ENCODE peak calls at places on chromosome 15, in seven cellular contexts. One of them, this sample, is unnamed.

GRCh38 chr15:29844290-29844903 is 22.1 kb upstream of the TJP1 start:
- DNase-seq in A549: no peak
- DNase-seq in K562: no peak
- DNase-seq in transverse colon: no peak
- DNase-seq in upper lobe of left lung: no peak
- DNase-seq in HepG2: no peak
- DNase-seq in ovary: no peak
- DNase-seq in this sample: no peak

GRCh38 chr15:89105147-89105546 is 16.9 kb downstream of the ABHD2 start:
- DNase-seq in upper lobe of left lung: no peak
- DNase-seq in transverse colon: no peak
- DNase-seq in HepG2: peak
- DNase-seq in A549: no peak
- DNase-seq in ovary: no peak
- DNase-seq in K562: no peak
- DNase-seq in this sample: no peak

GRCh38 chr15:72445426-72445825 is 28.7 kb upstream of the ARIH1 start:
- DNase-seq in ovary: no peak
- DNase-seq in upper lobe of left lung: no peak
- DNase-seq in K562: no peak
- DNase-seq in HepG2: no peak
- DNase-seq in A549: no peak
- DNase-seq in transverse colon: no peak
- DNase-seq in this sample: no peak

GRCh38 chr15:50542051-50542450 is 4.4 kb downstream of the USP50 start:
- DNase-seq in ovary: no peak
- DNase-seq in HepG2: peak
- DNase-seq in A549: no peak
- DNase-seq in K562: no peak
- DNase-seq in upper lobe of left lung: no peak
- DNase-seq in transverse colon: no peak
- DNase-seq in this sample: no peak

GRCh38 chr15:25801586-25802284 is 61.4 kb downstream of the ATP10A start:
- DNase-seq in ovary: no peak
- DNase-seq in HepG2: no peak
- DNase-seq in upper lobe of left lung: no peak
- DNase-seq in K562: no peak
- DNase-seq in A549: no peak
- DNase-seq in transverse colon: no peak
- DNase-seq in this sample: no peak

GRCh38 chr15:73564255-73564654 is 68.9 kb downstream of the NPTN start:
- DNase-seq in transverse colon: no peak
- DNase-seq in A549: no peak
- DNase-seq in K562: peak
- DNase-seq in ovary: no peak
- DNase-seq in HepG2: no peak
- DNase-seq in upper lobe of left lung: no peak
- DNase-seq in this sample: no peak

GRCh38 chr15:78641876-78642275 is 866 bp upstream of the CHRNB4 start:
- DNase-seq in K562: no peak
- DNase-seq in upper lobe of left lung: no peak
- DNase-seq in A549: no peak
- DNase-seq in ovary: no peak
- DNase-seq in HepG2: no peak
- DNase-seq in transverse colon: no peak
- DNase-seq in this sample: no peak

GRCh38 chr15:61582092-61582491 is 353.0 kb upstream of the RORA start:
- DNase-seq in A549: no peak
- DNase-seq in upper lobe of left lung: no peak
- DNase-seq in HepG2: no peak
- DNase-seq in transverse colon: no peak
- DNase-seq in ovary: no peak
- DNase-seq in K562: no peak
- DNase-seq in this sample: no peak

GRCh38 chr15:63045438-63046278 is 3.1 kb downstream of the TPM1 start:
- DNase-seq in HepG2: no peak
- DNase-seq in ovary: no peak
- DNase-seq in K562: no peak
- DNase-seq in transverse colon: no peak
- DNase-seq in upper lobe of left lung: no peak
- DNase-seq in A549: no peak
- DNase-seq in this sample: no peak

GRCh38 chr15:96366526-96366877 is 36.0 kb downstream of the NR2F2 start:
- DNase-seq in upper lobe of left lung: peak
- DNase-seq in ovary: no peak
- DNase-seq in K562: no peak
- DNase-seq in HepG2: no peak
- DNase-seq in A549: no peak
- DNase-seq in transverse colon: no peak
- DNase-seq in this sample: no peak

GRCh38 chr15:29275855-29276254 is 6.2 kb upstream of the NSMCE3 start:
- DNase-seq in A549: no peak
- DNase-seq in upper lobe of left lung: no peak
- DNase-seq in transverse colon: no peak
- DNase-seq in K562: no peak
- DNase-seq in HepG2: no peak
- DNase-seq in ovary: no peak
- DNase-seq in this sample: no peak

GRCh38 chr15:84034831-84035753 is 200.5 kb upstream of the GOLGA6L4 start:
- DNase-seq in upper lobe of left lung: no peak
- DNase-seq in ovary: no peak
- DNase-seq in A549: no peak
- DNase-seq in transverse colon: no peak
- DNase-seq in HepG2: peak
- DNase-seq in K562: no peak
- DNase-seq in this sample: no peak

GRCh38 chr15:77720617-77721016 is 87.9 kb upstream of the LINGO1 start:
- DNase-seq in K562: no peak
- DNase-seq in HepG2: no peak
- DNase-seq in transverse colon: no peak
- DNase-seq in upper lobe of left lung: no peak
- DNase-seq in ovary: no peak
- DNase-seq in A549: no peak
- DNase-seq in this sample: no peak

GRCh38 chr15:87293016-87293415 is 963.5 kb downstream of the NTRK3 start:
- DNase-seq in upper lobe of left lung: no peak
- DNase-seq in K562: no peak
- DNase-seq in transverse colon: no peak
- DNase-seq in HepG2: no peak
- DNase-seq in ovary: no peak
- DNase-seq in A549: no peak
- DNase-seq in this sample: no peak

GRCh38 chr15:57312006-57312322 is 64.3 kb upstream of the CGNL1 start:
- DNase-seq in A549: no peak
- DNase-seq in HepG2: no peak
- DNase-seq in ovary: no peak
- DNase-seq in upper lobe of left lung: no peak
- DNase-seq in K562: no peak
- DNase-seq in transverse colon: no peak
- DNase-seq in this sample: no peak

GRCh38 chr15:31236184-31237041 is 90.2 kb upstream of the KLF13 start:
- DNase-seq in A549: peak
- DNase-seq in ovary: peak
- DNase-seq in transverse colon: peak
- DNase-seq in K562: peak
- DNase-seq in HepG2: peak
- DNase-seq in upper lobe of left lung: peak
- DNase-seq in this sample: peak

GRCh38 chr15:51493892-51494291 is 128.7 kb downstream of the DMXL2 start:
- DNase-seq in ovary: no peak
- DNase-seq in K562: no peak
- DNase-seq in A549: no peak
- DNase-seq in HepG2: peak
- DNase-seq in transverse colon: no peak
- DNase-seq in upper lobe of left lung: no peak
- DNase-seq in this sample: no peak

GRCh38 chr15:64694816-64695215 is 80.6 kb downstream of the RBPMS2 start:
- DNase-seq in A549: no peak
- DNase-seq in K562: no peak
- DNase-seq in transverse colon: no peak
- DNase-seq in upper lobe of left lung: no peak
- DNase-seq in HepG2: no peak
- DNase-seq in ovary: no peak
- DNase-seq in this sample: no peak

GRCh38 chr15:62649793-62650420 is 392.6 kb upstream of the TPM1 start:
- DNase-seq in K562: no peak
- DNase-seq in upper lobe of left lung: no peak
- DNase-seq in HepG2: no peak
- DNase-seq in A549: no peak
- DNase-seq in ovary: no peak
- DNase-seq in transverse colon: no peak
- DNase-seq in this sample: no peak

GRCh38 chr15:25783607-25784131 is 79.5 kb downstream of the ATP10A start:
- DNase-seq in ovary: no peak
- DNase-seq in A549: peak
- DNase-seq in transverse colon: no peak
- DNase-seq in K562: peak
- DNase-seq in upper lobe of left lung: no peak
- DNase-seq in HepG2: no peak
- DNase-seq in this sample: no peak

GRCh38 chr15:96042734-96043224 is 287.7 kb upstream of the NR2F2 start:
- DNase-seq in A549: no peak
- DNase-seq in HepG2: no peak
- DNase-seq in transverse colon: no peak
- DNase-seq in K562: peak
- DNase-seq in ovary: no peak
- DNase-seq in upper lobe of left lung: no peak
- DNase-seq in this sample: no peak

GRCh38 chr15:64636101-64636500 is 139.3 kb downstream of the RBPMS2 start:
- DNase-seq in upper lobe of left lung: no peak
- DNase-seq in K562: no peak
- DNase-seq in transverse colon: no peak
- DNase-seq in ovary: no peak
- DNase-seq in A549: no peak
- DNase-seq in HepG2: no peak
- DNase-seq in this sample: no peak

GRCh38 chr15:80852676-80853075 is 73.5 kb downstream of the CEMIP start:
- DNase-seq in ovary: no peak
- DNase-seq in A549: no peak
- DNase-seq in HepG2: no peak
- DNase-seq in K562: no peak
- DNase-seq in upper lobe of left lung: no peak
- DNase-seq in transverse colon: peak
- DNase-seq in this sample: no peak

GRCh38 chr15:71151061-71151460 is 35.8 kb downstream of the THSD4 start:
- DNase-seq in K562: no peak
- DNase-seq in upper lobe of left lung: no peak
- DNase-seq in HepG2: no peak
- DNase-seq in transverse colon: no peak
- DNase-seq in A549: no peak
- DNase-seq in ovary: no peak
- DNase-seq in this sample: no peak

GRCh38 chr15:32029409-32029861 is 880 bp upstream of the CHRNA7 start:
- DNase-seq in ovary: peak
- DNase-seq in K562: no peak
- DNase-seq in upper lobe of left lung: peak
- DNase-seq in A549: peak
- DNase-seq in transverse colon: peak
- DNase-seq in HepG2: no peak
- DNase-seq in this sample: peak

GRCh38 chr15:99435138-99435695 is 130.6 kb upstream of the MEF2A start:
- DNase-seq in transverse colon: peak
- DNase-seq in K562: no peak
- DNase-seq in A549: no peak
- DNase-seq in upper lobe of left lung: peak
- DNase-seq in HepG2: no peak
- DNase-seq in ovary: peak
- DNase-seq in this sample: peak
- TF ChIP-seq EP300 in transverse colon: no peak
- TF ChIP-seq EP300 in K562: no peak
- TF ChIP-seq EP300 in A549: no peak
- TF ChIP-seq EP300 in upper lobe of left lung: no peak
- TF ChIP-seq EP300 in HepG2: no peak
- TF ChIP-seq EP300 in ovary: no peak
- TF ChIP-seq EP300 in this sample: no peak

DNA sequence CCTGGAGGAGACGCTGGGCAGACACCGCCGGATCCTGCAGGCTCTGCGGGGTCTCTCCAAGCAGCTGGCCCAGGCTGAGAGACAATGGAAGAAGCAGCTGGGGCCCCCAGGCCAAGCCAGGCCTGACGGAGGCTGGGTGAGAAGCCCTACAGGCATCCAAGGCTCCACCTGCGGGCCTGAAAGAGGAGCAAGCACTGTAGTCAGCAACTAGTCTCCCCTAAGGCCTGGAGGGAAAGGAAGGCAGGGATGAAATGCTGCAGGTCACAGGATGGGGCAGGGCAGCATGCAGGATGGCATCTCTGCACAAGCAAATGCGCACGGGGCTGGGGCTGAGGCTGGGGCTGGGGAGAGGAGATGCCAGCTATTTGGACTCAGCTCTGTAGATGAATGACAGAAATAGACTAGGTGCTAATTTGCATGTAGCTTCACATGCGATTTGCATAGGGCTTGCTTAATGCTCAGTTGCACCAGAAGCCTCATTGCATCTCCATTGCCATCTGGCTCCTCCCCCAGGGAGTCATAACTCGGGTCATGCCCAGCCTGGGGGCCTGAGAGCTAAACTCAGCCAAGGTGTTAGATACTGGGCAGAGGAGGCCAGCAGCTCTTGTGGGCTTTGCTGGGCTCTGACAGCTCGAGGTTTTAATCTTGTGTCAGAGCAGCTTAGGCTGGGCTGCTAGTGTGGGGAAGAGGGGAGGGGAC is 5.2 kb upstream of the CPLX3 start:
- DNase-seq in HepG2: no peak
- DNase-seq in transverse colon: no peak
- DNase-seq in upper lobe of left lung: no peak
- DNase-seq in ovary: no peak
- DNase-seq in A549: no peak
- DNase-seq in K562: no peak
- DNase-seq in this sample: no peak
- TF ChIP-seq EP300 in HepG2: no peak
- TF ChIP-seq EP300 in transverse colon: no peak
- TF ChIP-seq EP300 in upper lobe of left lung: no peak
- TF ChIP-seq EP300 in ovary: no peak
- TF ChIP-seq EP300 in A549: no peak
- TF ChIP-seq EP300 in K562: no peak
- TF ChIP-seq EP300 in this sample: no peak

GRCh38 chr15:37893309-37893708 is 41.1 kb upstream of the TMCO5A start:
- DNase-seq in upper lobe of left lung: no peak
- DNase-seq in transverse colon: no peak
- DNase-seq in ovary: no peak
- DNase-seq in A549: no peak
- DNase-seq in HepG2: no peak
- DNase-seq in K562: no peak
- DNase-seq in this sample: peak

GRCh38 chr15:37888356-37888755 is 46.1 kb upstream of the TMCO5A start:
- DNase-seq in HepG2: no peak
- DNase-seq in A549: no peak
- DNase-seq in ovary: no peak
- DNase-seq in K562: no peak
- DNase-seq in upper lobe of left lung: no peak
- DNase-seq in transverse colon: no peak
- DNase-seq in this sample: no peak

GRCh38 chr15:37891754-37892368 is 42.6 kb upstream of the TMCO5A start:
- DNase-seq in K562: peak
- DNase-seq in ovary: no peak
- DNase-seq in transverse colon: no peak
- DNase-seq in upper lobe of left lung: no peak
- DNase-seq in A549: peak
- DNase-seq in HepG2: peak
- DNase-seq in this sample: no peak
- TF ChIP-seq EP300 in K562: no peak
- TF ChIP-seq EP300 in ovary: no peak
- TF ChIP-seq EP300 in transverse colon: no peak
- TF ChIP-seq EP300 in upper lobe of left lung: no peak
- TF ChIP-seq EP300 in A549: no peak
- TF ChIP-seq EP300 in HepG2: no peak
- TF ChIP-seq EP300 in this sample: no peak

GRCh38 chr15:38941399-38941953 is 376.9 kb upstream of the RASGRP1 start:
- DNase-seq in K562: no peak
- DNase-seq in A549: no peak
- DNase-seq in ovary: no peak
- DNase-seq in HepG2: no peak
- DNase-seq in upper lobe of left lung: no peak
- DNase-seq in transverse colon: no peak
- DNase-seq in this sample: no peak
- TF ChIP-seq EP300 in K562: no peak
- TF ChIP-seq EP300 in A549: no peak
- TF ChIP-seq EP300 in ovary: no peak
- TF ChIP-seq EP300 in HepG2: no peak
- TF ChIP-seq EP300 in upper lobe of left lung: no peak
- TF ChIP-seq EP300 in transverse colon: no peak
- TF ChIP-seq EP300 in this sample: no peak